ENCODE peak calls at places on chromosomes 6 and 20, in eight cellular contexts. V is K562, K is tibial nerve, Z is HepG2, Q is SK-N-SH, D is transverse colon, P is upper lobe of left lung, E is esophagus muscularis mucosa. F is an unnamed sample.

GRCh38 chr6:56036911-56037310 is 161.5 kb upstream of the BMP5 start:
- DNase-seq in P (no peak), V (no peak), Q (no peak), E (no peak), D (no peak), Z (no peak), K (no peak), F (no peak)

GRCh38 chr20:47788741-47789080 is 3.4 kb upstream of the SULF2 start:
- DNase-seq in Q (no peak), P (peak; percentile 60), E (no peak), Z (no peak), D (no peak), V (no peak), K (no peak), F (no peak)

GRCh38 chr6:52362443-52363221 is 681 bp downstream of the PAQR8 start:
- DNase-seq in E (no peak), K (peak; percentile 17), Q (peak; percentile 72), Z (no peak), V (peak; percentile 48), P (peak; percentile 85), D (peak; percentile 47), F (peak; percentile 68)

GRCh38 chr6:28159029-28159607 is 17.4 kb downstream of the ZKSCAN8 start:
- DNase-seq in P (no peak), Q (no peak), Z (no peak), K (no peak), D (no peak), V (no peak), E (no peak), F (no peak)

GRCh38 chr6:42394151-42394550 is 57.6 kb downstream of the TRERF1 start:
- DNase-seq in K (no peak), E (no peak), Z (no peak), P (no peak), D (no peak), Q (no peak), V (no peak), F (no peak)

GRCh38 chr6:14337157-14337556 is 219.6 kb downstream of the CD83 start:
- DNase-seq in Z (no peak), D (no peak), K (no peak), E (no peak), P (no peak), V (no peak), Q (no peak), F (no peak)

GRCh38 chr6:2716926-2717700 is 33.6 kb downstream of the MYLK4 start:
- DNase-seq in V (no peak), Q (no peak), K (no peak), E (no peak), P (no peak), D (no peak), Z (no peak), F (no peak)

GRCh38 chr6:40845588-40845987 is 193.4 kb downstream of the UNC5CL start:
- DNase-seq in D (peak; percentile 12), V (peak; percentile 66), P (no peak), K (peak; percentile 10), Q (no peak), E (no peak), Z (peak; percentile 48), F (peak; percentile 28)

GRCh38 chr20:48405909-48406308 is 421.9 kb downstream of the PREX1 start:
- DNase-seq in Z (peak; percentile 56), K (no peak), Q (peak; percentile 46), D (no peak), E (no peak), V (peak; percentile 10), P (peak; percentile 56), F (no peak)

GRCh38 chr20:22652685-22653568 is 68.6 kb upstream of the FOXA2 start:
- DNase-seq in E (no peak), P (no peak), K (no peak), Q (no peak), Z (no peak), D (no peak), V (no peak), F (no peak)

GRCh38 chr6:15036690-15037245 is 209.1 kb upstream of the JARID2 start:
- DNase-seq in E (no peak), Z (peak; percentile 59), D (peak; percentile 30), V (peak; percentile 94), K (no peak), P (no peak), Q (peak; percentile 75), F (no peak)

GRCh38 chr20:11867286-11867921 is 50.3 kb upstream of the BTBD3 start:
- DNase-seq in Z (no peak), E (no peak), P (no peak), V (no peak), Q (no peak), K (no peak), D (no peak), F (no peak)

GRCh38 chr6:117906905-117907599 is at the start of gene SLC35F1:
- DNase-seq in K (no peak), Z (peak; percentile 5), D (no peak), E (peak; percentile 84), Q (peak; percentile 80), V (peak; percentile 26), P (peak; percentile 87), F (no peak)

GRCh38 chr6:169926617-169927417 is 175.4 kb downstream of the ERMARD start:
- DNase-seq in K (no peak), Q (no peak), V (no peak), E (no peak), D (no peak), P (peak; percentile 40), Z (no peak), F (no peak)

GRCh38 chr6:112466378-112467151 is 119.4 kb downstream of the RFPL4B start:
- DNase-seq in Q (no peak), Z (no peak), V (no peak), E (no peak), K (no peak), P (no peak), D (no peak), F (no peak)

GRCh38 chr6:21508753-21509152 is 84.8 kb upstream of the SOX4 start:
- DNase-seq in E (no peak), V (no peak), P (no peak), D (no peak), K (no peak), Z (peak; percentile 29), Q (no peak), F (no peak)

GRCh38 chr6:129050086-129050485 is 167.1 kb downstream of the LAMA2 start:
- DNase-seq in D (no peak), K (no peak), Z (no peak), E (no peak), V (no peak), P (no peak), Q (no peak), F (no peak)

GRCh38 chr6:125222531-125223455 is 69.2 kb downstream of the TPD52L1 start:
- DNase-seq in V (no peak), P (no peak), K (no peak), Z (no peak), D (no peak), E (no peak), Q (no peak), F (no peak)

GRCh38 chr6:73299171-73300073 is 36.4 kb upstream of the KHDC1 start:
- DNase-seq in V (no peak), Z (no peak), P (peak; percentile 75), Q (peak; percentile 80), D (no peak), E (no peak), K (no peak), F (peak; percentile 10)

GRCh38 chr6:161941565-161941964 is 667.7 kb upstream of the AGPAT4 start:
- DNase-seq in D (peak; percentile 10), E (no peak), Z (no peak), Q (no peak), P (no peak), V (no peak), K (no peak), F (no peak)

GRCh38 chr6:148343028-148343374 is 363 bp downstream of the SASH1 start:
- DNase-seq in D (no peak), P (no peak), V (no peak), E (no peak), Z (no peak), Q (no peak), K (no peak), F (peak; percentile 25)

GRCh38 chr20:45238139-45238538 is 16.2 kb downstream of the SLPI start:
- DNase-seq in P (no peak), Z (no peak), K (no peak), D (no peak), E (no peak), Q (no peak), V (no peak), F (no peak)

GRCh38 chr6:125679128-125679527 is 70.3 kb upstream of the HEY2 start:
- DNase-seq in D (no peak), V (no peak), K (no peak), P (no peak), E (no peak), Q (no peak), Z (no peak), F (no peak)

GRCh38 chr6:13795041-13795748 is 19.2 kb downstream of the MCUR1 start:
- DNase-seq in P (no peak), V (peak; percentile 89), Q (peak; percentile 73), D (peak; percentile 88), Z (peak; percentile 73), E (peak; percentile 94), K (peak; percentile 88), F (peak; percentile 87)

GRCh38 chr6:152293404-152293803 is 343.8 kb downstream of the SYNE1 start:
- DNase-seq in K (no peak), Q (peak; percentile 16), P (no peak), Z (no peak), D (peak; percentile 17), V (no peak), E (no peak), F (no peak)

GRCh38 chr20:43857932-43858331 is 56.7 kb upstream of the TOX2 start:
- DNase-seq in D (no peak), P (no peak), V (no peak), E (no peak), Q (no peak), Z (no peak), K (no peak), F (no peak)
- H3K27ac ChIP-seq in D (no peak overlapping the region), P (no peak overlapping the region), V (no peak overlapping the region), E (no peak overlapping the region), Q (no peak overlapping the region), Z (no peak overlapping the region), K (no peak overlapping the region), F (no peak overlapping the region)

GRCh38 chr20:49693435-49694171 is 20.1 kb downstream of the B4GALT5 start:
- DNase-seq in Q (no peak), K (no peak), Z (no peak), V (no peak), P (no peak), D (no peak), E (no peak), F (no peak)
- TF ChIP-seq EP300 in Q (no peak), K (no peak), Z (no peak), V (no peak), P (no peak), D (no peak), E (no peak), F (no peak)

GRCh38 chr20:24999568-24999967 is 7.0 kb upstream of the APMAP start:
- DNase-seq in V (no peak), E (no peak), Z (no peak), P (no peak), K (no peak), Q (no peak), D (peak; percentile 3), F (no peak)
- H3K27ac ChIP-seq in V (no peak overlapping the region), E (no peak overlapping the region), Z (no peak overlapping the region), P (no peak overlapping the region), K (no peak overlapping the region), Q (no peak overlapping the region), D (no peak overlapping the region), F (no peak overlapping the region)

DNA sequence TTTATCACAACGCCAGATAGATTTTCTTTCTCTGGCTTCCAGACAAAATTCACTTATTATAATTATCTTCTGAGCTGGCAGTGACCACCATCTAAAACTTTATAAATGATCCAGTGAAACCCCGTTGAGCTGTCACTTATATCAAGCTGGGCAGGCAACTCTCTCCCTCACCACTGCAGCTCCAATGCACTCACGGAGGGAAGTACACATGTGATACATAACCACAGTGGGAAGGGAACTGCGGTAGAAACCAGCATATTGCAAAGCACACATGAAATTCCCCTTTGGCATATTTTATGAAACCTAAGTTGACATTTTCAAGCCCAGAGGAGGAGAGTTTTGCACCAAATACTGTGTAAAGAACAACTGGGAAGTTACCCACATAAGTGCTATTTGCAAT is 536.9 kb downstream of the HACE1 start:
- DNase-seq in Q (peak; percentile 14), D (no peak), Z (no peak), E (no peak), V (no peak), K (no peak), P (no peak), F (no peak)
- TF ChIP-seq EP300 in Q (no peak), D (no peak), Z (no peak), E (no peak), V (no peak), K (no peak), P (no peak), F (no peak)